ENCODE peak calls at places on chromosomes 7 and 10, in four cellular contexts. One of them, this sample, is unnamed. For H3K27me3, the result is how much of the 10 kb centered on the place peaks cover.

GRCh38 chr10:13099144-13099665 is 758 bp upstream of the OPTN start:
- DNase-seq in adrenal gland: peak
- DNase-seq in CD8-positive, alpha-beta T cell: peak
- DNase-seq in uterus: peak
- DNase-seq in this sample: no peak

GRCh38 chr10:86755740-86756510 is 494 bp upstream of the BMPR1A start:
- DNase-seq in adrenal gland: peak
- DNase-seq in CD8-positive, alpha-beta T cell: peak
- DNase-seq in uterus: peak
- DNase-seq in this sample: no peak

GRCh38 chr10:6333086-6333485 is 130.4 kb downstream of the PFKFB3 start:
- DNase-seq in adrenal gland: no peak
- DNase-seq in CD8-positive, alpha-beta T cell: no peak
- DNase-seq in uterus: no peak
- DNase-seq in this sample: no peak

GRCh38 chr10:73376679-73377078 is 18.0 kb upstream of the CFAP70 start:
- DNase-seq in adrenal gland: no peak
- DNase-seq in CD8-positive, alpha-beta T cell: no peak
- DNase-seq in uterus: no peak
- DNase-seq in this sample: no peak

GRCh38 chr7:129781128-129781855 is 169.8 kb downstream of the NRF1 start:
- DNase-seq in adrenal gland: peak
- DNase-seq in CD8-positive, alpha-beta T cell: no peak
- DNase-seq in uterus: no peak
- DNase-seq in this sample: no peak

GRCh38 chr10:63247771-63248170 is 114.6 kb downstream of the NRBF2 start:
- DNase-seq in adrenal gland: no peak
- DNase-seq in CD8-positive, alpha-beta T cell: no peak
- DNase-seq in uterus: no peak
- DNase-seq in this sample: no peak

GRCh38 chr10:13271552-13272163 is 28.2 kb downstream of the PHYH start:
- DNase-seq in adrenal gland: peak
- DNase-seq in CD8-positive, alpha-beta T cell: peak
- DNase-seq in uterus: peak
- DNase-seq in this sample: no peak

GRCh38 chr10:121753726-121754476 is 155.7 kb upstream of the FGFR2 start:
- DNase-seq in adrenal gland: peak
- DNase-seq in CD8-positive, alpha-beta T cell: no peak
- DNase-seq in uterus: no peak
- DNase-seq in this sample: peak

GRCh38 chr10:593016-593415 is 96.5 kb downstream of the DIP2C start:
- DNase-seq in adrenal gland: no peak
- DNase-seq in CD8-positive, alpha-beta T cell: no peak
- DNase-seq in uterus: no peak
- DNase-seq in this sample: no peak

GRCh38 chr10:131206136-131206995 is 105.2 kb downstream of the TCERG1L start:
- DNase-seq in adrenal gland: no peak
- DNase-seq in CD8-positive, alpha-beta T cell: no peak
- DNase-seq in uterus: no peak
- DNase-seq in this sample: no peak

GRCh38 chr10:43959854-43960415 is 311.3 kb upstream of the ZNF32 start:
- DNase-seq in adrenal gland: no peak
- DNase-seq in CD8-positive, alpha-beta T cell: no peak
- DNase-seq in uterus: no peak
- DNase-seq in this sample: no peak

GRCh38 chr10:97685395-97685958 is 1.6 kb downstream of the AVPI1 start:
- DNase-seq in adrenal gland: peak
- DNase-seq in CD8-positive, alpha-beta T cell: no peak
- DNase-seq in uterus: no peak
- DNase-seq in this sample: no peak

GRCh38 chr7:66682350-66683093 is 53.8 kb downstream of the KCTD7 start:
- DNase-seq in adrenal gland: peak
- DNase-seq in CD8-positive, alpha-beta T cell: no peak
- DNase-seq in uterus: no peak
- DNase-seq in this sample: no peak

GRCh38 chr10:88243847-88244730 is 339.0 kb downstream of the RNLS start:
- DNase-seq in adrenal gland: peak
- DNase-seq in CD8-positive, alpha-beta T cell: no peak
- DNase-seq in uterus: peak
- DNase-seq in this sample: no peak

GRCh38 chr7:1045727-1046063 is 1.3 kb downstream of the GPR146 start:
- DNase-seq in adrenal gland: no peak
- DNase-seq in CD8-positive, alpha-beta T cell: no peak
- DNase-seq in uterus: no peak
- DNase-seq in this sample: no peak

GRCh38 chr7:105904064-105904463 is 27.7 kb upstream of the ATXN7L1 start:
- DNase-seq in adrenal gland: no peak
- DNase-seq in CD8-positive, alpha-beta T cell: no peak
- DNase-seq in uterus: no peak
- DNase-seq in this sample: no peak

GRCh38 chr10:49694466-49694865 is 15.0 kb downstream of the C10orf53 start:
- DNase-seq in adrenal gland: no peak
- DNase-seq in CD8-positive, alpha-beta T cell: no peak
- DNase-seq in uterus: no peak
- DNase-seq in this sample: no peak

GRCh38 chr10:4532467-4532866 is 293.5 kb upstream of the AKR1E2 start:
- DNase-seq in adrenal gland: no peak
- DNase-seq in CD8-positive, alpha-beta T cell: no peak
- DNase-seq in uterus: no peak
- DNase-seq in this sample: peak

GRCh38 chr7:124457841-124458240 is 307.8 kb downstream of the GPR37 start:
- DNase-seq in adrenal gland: no peak
- DNase-seq in CD8-positive, alpha-beta T cell: no peak
- DNase-seq in uterus: no peak
- DNase-seq in this sample: no peak

GRCh38 chr10:21926358-21926890 is 77.1 kb downstream of the DNAJC1 start:
- DNase-seq in adrenal gland: no peak
- DNase-seq in CD8-positive, alpha-beta T cell: no peak
- DNase-seq in uterus: no peak
- DNase-seq in this sample: no peak

GRCh38 chr7:73668103-73668937 is 689 bp downstream of the VPS37D start:
- DNase-seq in adrenal gland: no peak
- DNase-seq in CD8-positive, alpha-beta T cell: no peak
- DNase-seq in uterus: peak
- DNase-seq in this sample: no peak

GRCh38 chr7:151745090-151745638 is 131.8 kb downstream of the PRKAG2 start:
- DNase-seq in adrenal gland: peak
- DNase-seq in CD8-positive, alpha-beta T cell: no peak
- DNase-seq in uterus: no peak
- DNase-seq in this sample: no peak

GRCh38 chr7:93364806-93365205 is 132.6 kb downstream of the VPS50 start:
- DNase-seq in adrenal gland: no peak
- DNase-seq in CD8-positive, alpha-beta T cell: no peak
- DNase-seq in uterus: no peak
- DNase-seq in this sample: no peak

GRCh38 chr7:78225534-78225933 is 427.0 kb downstream of the PHTF2 start:
- DNase-seq in adrenal gland: no peak
- DNase-seq in CD8-positive, alpha-beta T cell: no peak
- DNase-seq in uterus: no peak
- DNase-seq in this sample: no peak

GRCh38 chr10:16545126-16545736 is 23.6 kb upstream of the C1QL3 start:
- DNase-seq in adrenal gland: peak
- DNase-seq in CD8-positive, alpha-beta T cell: no peak
- DNase-seq in uterus: no peak
- DNase-seq in this sample: no peak

GRCh38 chr10:97267671-97268070 is 24.8 kb downstream of the ARHGAP19 start:
- DNase-seq in adrenal gland: no peak
- DNase-seq in CD8-positive, alpha-beta T cell: no peak
- DNase-seq in uterus: no peak
- DNase-seq in this sample: no peak

GRCh38 chr10:79019961-79020491 is 48.7 kb upstream of the ZMIZ1 start:
- DNase-seq in adrenal gland: peak
- DNase-seq in CD8-positive, alpha-beta T cell: no peak
- DNase-seq in uterus: peak
- DNase-seq in this sample: no peak

GRCh38 chr7:48004598-48004997 is 24.3 kb downstream of the SUN3 start:
- DNase-seq in adrenal gland: no peak
- DNase-seq in CD8-positive, alpha-beta T cell: no peak
- DNase-seq in uterus: no peak
- DNase-seq in this sample: no peak

GRCh38 chr7:1505731-1506550 is 1.8 kb upstream of the INTS1 start:
- DNase-seq in adrenal gland: peak
- DNase-seq in CD8-positive, alpha-beta T cell: no peak
- DNase-seq in uterus: no peak
- DNase-seq in this sample: no peak

GRCh38 chr10:118564652-118565051 is 30.8 kb downstream of the PRLHR start:
- DNase-seq in adrenal gland: no peak
- DNase-seq in CD8-positive, alpha-beta T cell: no peak
- DNase-seq in uterus: no peak
- DNase-seq in this sample: no peak

GRCh38 chr10:30247704-30248103 is 101.4 kb downstream of the MTPAP start:
- DNase-seq in adrenal gland: no peak
- DNase-seq in CD8-positive, alpha-beta T cell: no peak
- DNase-seq in uterus: no peak
- DNase-seq in this sample: no peak

GRCh38 chr7:87202208-87202607 is 17.3 kb downstream of the TMEM243 start:
- DNase-seq in adrenal gland: no peak
- DNase-seq in CD8-positive, alpha-beta T cell: no peak
- DNase-seq in uterus: no peak
- DNase-seq in this sample: no peak

GRCh38 chr10:15321431-15322321 is 49.4 kb downstream of the FAM171A1 start:
- DNase-seq in adrenal gland: no peak
- DNase-seq in CD8-positive, alpha-beta T cell: no peak
- DNase-seq in uterus: no peak
- DNase-seq in this sample: peak

GRCh38 chr7:106987777-106988176 is 56.7 kb upstream of the PRKAR2B start:
- DNase-seq in adrenal gland: peak
- DNase-seq in CD8-positive, alpha-beta T cell: no peak
- DNase-seq in uterus: no peak
- DNase-seq in this sample: no peak

GRCh38 chr10:129325893-129326292 is 141.1 kb upstream of the MGMT start:
- DNase-seq in adrenal gland: no peak
- DNase-seq in CD8-positive, alpha-beta T cell: no peak
- DNase-seq in uterus: no peak
- DNase-seq in this sample: no peak

GRCh38 chr7:139588632-139589031 is 65.1 kb downstream of the CLEC2L start:
- DNase-seq in adrenal gland: no peak
- DNase-seq in CD8-positive, alpha-beta T cell: no peak
- DNase-seq in uterus: peak
- DNase-seq in this sample: no peak

GRCh38 chr7:155913311-155913710 is 101.0 kb upstream of the SHH start:
- DNase-seq in adrenal gland: no peak
- DNase-seq in CD8-positive, alpha-beta T cell: no peak
- DNase-seq in uterus: no peak
- DNase-seq in this sample: no peak

GRCh38 chr7:69962077-69962855 is 364.0 kb downstream of the AUTS2 start:
- DNase-seq in adrenal gland: peak
- DNase-seq in CD8-positive, alpha-beta T cell: no peak
- DNase-seq in uterus: peak
- DNase-seq in this sample: no peak

GRCh38 chr7:69961396-69961795 is 363.1 kb downstream of the AUTS2 start:
- DNase-seq in adrenal gland: no peak
- DNase-seq in CD8-positive, alpha-beta T cell: no peak
- DNase-seq in uterus: no peak
- DNase-seq in this sample: no peak

GRCh38 chr7:69962856-69963149 is 364.5 kb downstream of the AUTS2 start:
- DNase-seq in adrenal gland: peak
- DNase-seq in CD8-positive, alpha-beta T cell: no peak
- DNase-seq in uterus: no peak
- DNase-seq in this sample: no peak

GRCh38 chr7:69967152-69967591 is 368.9 kb downstream of the AUTS2 start:
- DNase-seq in adrenal gland: peak
- DNase-seq in CD8-positive, alpha-beta T cell: no peak
- DNase-seq in uterus: peak
- DNase-seq in this sample: no peak

GRCh38 chr7:69963388-69963787 is 365.1 kb downstream of the AUTS2 start:
- DNase-seq in adrenal gland: no peak
- DNase-seq in CD8-positive, alpha-beta T cell: no peak
- DNase-seq in uterus: no peak
- DNase-seq in this sample: no peak
- TF ChIP-seq CTCF in adrenal gland: no peak
- TF ChIP-seq CTCF in CD8-positive, alpha-beta T cell: no peak
- TF ChIP-seq CTCF in uterus: no peak
- TF ChIP-seq CTCF in this sample: no peak

GRCh38 chr7:25409897-25410635 is 181.8 kb upstream of the NPVF start:
- DNase-seq in adrenal gland: no peak
- DNase-seq in CD8-positive, alpha-beta T cell: no peak
- DNase-seq in uterus: no peak
- DNase-seq in this sample: no peak

GRCh38 chr7:25405736-25406135 is 177.4 kb upstream of the NPVF start:
- DNase-seq in adrenal gland: no peak
- DNase-seq in CD8-positive, alpha-beta T cell: no peak
- DNase-seq in uterus: peak
- DNase-seq in this sample: no peak

GRCh38 chr7:25407932-25408480 is 179.7 kb upstream of the NPVF start:
- DNase-seq in adrenal gland: peak
- DNase-seq in CD8-positive, alpha-beta T cell: no peak
- DNase-seq in uterus: peak
- DNase-seq in this sample: no peak

GRCh38 chr7:25408861-25409260 is 180.6 kb upstream of the NPVF start:
- DNase-seq in adrenal gland: no peak
- DNase-seq in CD8-positive, alpha-beta T cell: no peak
- DNase-seq in uterus: peak
- DNase-seq in this sample: no peak

GRCh38 chr7:25407053-25407452 is 178.8 kb upstream of the NPVF start:
- DNase-seq in adrenal gland: no peak
- DNase-seq in CD8-positive, alpha-beta T cell: no peak
- DNase-seq in uterus: no peak
- DNase-seq in this sample: no peak
- H3K27me3 ChIP-seq in adrenal gland: under half
- H3K27me3 ChIP-seq in CD8-positive, alpha-beta T cell: under half
- H3K27me3 ChIP-seq in uterus: under half
- H3K27me3 ChIP-seq in this sample: under half

DNA sequence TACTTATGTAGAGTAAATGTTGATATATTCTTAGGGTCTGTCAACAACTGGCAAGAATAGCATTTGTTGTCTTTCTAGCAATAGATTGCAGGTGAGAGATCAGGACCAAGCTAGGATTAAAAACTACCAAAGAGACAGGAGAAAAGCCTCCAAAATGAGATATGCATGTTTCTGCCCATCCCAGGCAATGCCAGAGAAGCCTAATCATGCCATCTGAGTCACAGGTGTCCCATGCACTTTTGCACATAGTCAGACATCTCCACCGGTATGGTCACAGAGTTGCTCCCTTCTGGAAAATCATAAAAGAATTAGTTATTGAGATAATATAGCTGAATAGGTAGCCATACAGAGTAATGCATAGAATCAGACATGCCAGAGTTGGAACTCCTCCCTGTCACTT is 50.6 kb downstream of the PDK4 start:
- DNase-seq in adrenal gland: no peak
- DNase-seq in CD8-positive, alpha-beta T cell: no peak
- DNase-seq in uterus: no peak
- DNase-seq in this sample: no peak
- H3K4me3 ChIP-seq in adrenal gland: no peak
- H3K4me3 ChIP-seq in CD8-positive, alpha-beta T cell: no peak
- H3K4me3 ChIP-seq in uterus: peak
- H3K4me3 ChIP-seq in this sample: no peak

GRCh38 chr10:103666109-103666508 is 172.6 kb downstream of the NEURL1 start:
- DNase-seq in adrenal gland: peak
- DNase-seq in CD8-positive, alpha-beta T cell: no peak
- DNase-seq in uterus: no peak
- DNase-seq in this sample: no peak
- TF ChIP-seq CTCF in adrenal gland: peak
- TF ChIP-seq CTCF in CD8-positive, alpha-beta T cell: no peak
- TF ChIP-seq CTCF in uterus: no peak
- TF ChIP-seq CTCF in this sample: peak

GRCh38 chr10:103510791-103511757 is 17.6 kb downstream of the NEURL1 start:
- DNase-seq in adrenal gland: no peak
- DNase-seq in CD8-positive, alpha-beta T cell: no peak
- DNase-seq in uterus: no peak
- DNase-seq in this sample: no peak
- H3K27me3 ChIP-seq in adrenal gland: under half
- H3K27me3 ChIP-seq in CD8-positive, alpha-beta T cell: under half
- H3K27me3 ChIP-seq in uterus: under half
- H3K27me3 ChIP-seq in this sample: under half

This sample was measured in BJ.